ENCODE peak calls at places on chromosomes 1 and 21, in six cellular contexts. R, D, C, V, T and W are unnamed samples.

GRCh38 chr21:45748593-45748992 is 105.1 kb downstream of the PCBP3 start:
- DNase-seq in R (no peak), V (no peak), T (no peak), D (no peak), C (no peak), W (no peak)

GRCh38 chr1:228283476-228284147 is 75.8 kb downstream of the OBSCN start:
- DNase-seq in T (no peak), V (peak), D (no peak), R (peak), C (no peak), W (no peak)

GRCh38 chr1:222331340-222331739 is 216.6 kb downstream of the HHIPL2 start:
- DNase-seq in T (no peak), C (no peak), D (peak), V (no peak), R (no peak), W (no peak)

GRCh38 chr1:244050835-244051444 is at the start of gene ZBTB18:
- DNase-seq in C (no peak), D (peak), R (no peak), V (no peak), T (no peak), W (no peak)

GRCh38 chr1:156964431-156964830 is 44.0 kb downstream of the LRRC71 start:
- DNase-seq in V (no peak), R (no peak), C (no peak), T (no peak), D (peak), W (no peak)

GRCh38 chr1:203057831-203058673 is 27.8 kb downstream of the MYOG start:
- DNase-seq in T (no peak), D (peak), C (no peak), V (no peak), R (no peak), W (no peak)

GRCh38 chr1:198730952-198731351 is 92.1 kb downstream of the PTPRC start:
- DNase-seq in C (no peak), R (no peak), T (no peak), V (no peak), D (no peak), W (no peak)

GRCh38 chr1:44822981-44823451 is 14.7 kb downstream of the BTBD19 start:
- DNase-seq in C (peak), R (no peak), T (no peak), D (no peak), V (peak), W (no peak)

GRCh38 chr1:201360486-201360885 is 17.0 kb downstream of the TNNT2 start:
- DNase-seq in V (no peak), T (no peak), C (peak), D (no peak), R (no peak), W (no peak)

GRCh38 chr1:172451002-172451443 is 7.2 kb upstream of the PIGC start:
- DNase-seq in T (no peak), V (no peak), C (no peak), R (no peak), D (peak), W (no peak)
- H3K27ac ChIP-seq in T (no peak), V (no peak), C (peak), R (no peak), D (no peak), W (peak)

DNA sequence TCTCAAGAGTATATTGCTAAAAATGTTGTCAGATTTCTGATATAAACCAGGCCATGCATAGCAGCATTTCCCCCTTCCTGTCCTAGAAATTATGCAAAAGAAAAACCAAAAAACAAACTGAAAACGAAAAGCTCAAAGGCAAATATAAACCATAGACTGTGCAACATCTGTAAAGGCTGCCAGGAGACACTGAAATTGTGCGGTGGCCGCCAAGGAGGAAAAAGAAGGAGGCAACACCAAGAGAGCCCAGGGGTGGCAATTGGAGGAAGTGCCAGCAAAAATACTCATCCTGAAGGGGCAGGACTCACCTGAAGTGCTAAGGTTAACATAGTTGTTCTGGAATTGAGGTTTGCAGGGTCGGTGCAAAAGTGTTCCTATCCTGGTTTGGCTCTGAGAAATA is 92.0 kb downstream of the RWDD3 start:
- DNase-seq in T (no peak), R (no peak), V (no peak), C (no peak), D (no peak), W (no peak)
- TF ChIP-seq POLR2A in T (no peak), R (no peak), V (no peak), C (no peak), D (no peak), W (no peak)

GRCh38 chr1:109495738-109496137 is 1.8 kb downstream of the CYB561D1 start:
- DNase-seq in C (no peak), R (no peak), T (no peak), D (no peak), V (no peak), W (no peak)

GRCh38 chr1:109499081-109499480 is 5.2 kb downstream of the CYB561D1 start:
- DNase-seq in R (peak), C (no peak), V (no peak), D (no peak), T (no peak), W (no peak)

GRCh38 chr1:109498161-109498801 is 4.4 kb downstream of the CYB561D1 start:
- DNase-seq in V (no peak), T (no peak), C (no peak), D (peak), R (peak), W (peak)

GRCh38 chr1:109499661-109500536 is 6.0 kb downstream of the CYB561D1 start:
- DNase-seq in V (no peak), T (no peak), D (peak), R (peak), C (no peak), W (peak)

DNA sequence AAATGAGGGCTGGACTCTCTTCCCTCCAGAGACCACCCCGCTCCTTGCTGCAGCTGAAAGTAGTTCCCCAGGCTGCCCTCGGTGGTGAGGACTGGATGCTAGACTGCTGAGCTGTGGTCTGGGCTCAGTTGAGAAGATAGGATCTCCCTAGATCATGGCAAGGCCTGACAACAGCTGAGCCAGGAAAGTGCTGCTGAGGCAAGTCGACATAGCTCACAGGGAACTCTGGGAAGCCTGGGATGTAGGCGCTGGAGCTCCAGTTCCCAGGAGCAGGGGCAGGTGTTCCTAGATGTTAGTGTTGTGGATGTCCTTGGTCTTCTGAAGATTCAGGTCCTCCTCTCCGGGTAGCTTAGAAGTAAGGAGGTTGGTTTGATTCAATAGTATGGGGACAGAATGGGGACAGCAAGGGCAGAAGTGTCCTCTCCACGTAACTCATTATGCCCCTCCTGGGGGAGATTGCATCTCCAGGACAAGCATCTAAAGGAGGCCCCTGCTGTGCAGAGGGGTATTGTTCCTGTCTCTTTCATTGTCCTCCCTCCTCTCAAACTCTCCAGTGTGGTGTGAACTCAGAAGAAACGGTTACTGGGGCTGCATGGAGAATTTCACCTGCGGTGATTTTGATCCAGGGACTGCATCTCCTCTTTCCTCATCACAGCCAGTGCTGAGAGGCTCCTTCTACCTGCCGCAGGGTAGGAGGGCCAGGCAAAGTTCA is 3.7 kb downstream of the CYB561D1 start:
- DNase-seq in V (no peak), R (no peak), D (no peak), T (no peak), C (no peak), W (no peak)
- H3K27ac ChIP-seq in V (no peak), R (no peak), D (no peak), T (no peak), C (no peak), W (no peak)

DNA sequence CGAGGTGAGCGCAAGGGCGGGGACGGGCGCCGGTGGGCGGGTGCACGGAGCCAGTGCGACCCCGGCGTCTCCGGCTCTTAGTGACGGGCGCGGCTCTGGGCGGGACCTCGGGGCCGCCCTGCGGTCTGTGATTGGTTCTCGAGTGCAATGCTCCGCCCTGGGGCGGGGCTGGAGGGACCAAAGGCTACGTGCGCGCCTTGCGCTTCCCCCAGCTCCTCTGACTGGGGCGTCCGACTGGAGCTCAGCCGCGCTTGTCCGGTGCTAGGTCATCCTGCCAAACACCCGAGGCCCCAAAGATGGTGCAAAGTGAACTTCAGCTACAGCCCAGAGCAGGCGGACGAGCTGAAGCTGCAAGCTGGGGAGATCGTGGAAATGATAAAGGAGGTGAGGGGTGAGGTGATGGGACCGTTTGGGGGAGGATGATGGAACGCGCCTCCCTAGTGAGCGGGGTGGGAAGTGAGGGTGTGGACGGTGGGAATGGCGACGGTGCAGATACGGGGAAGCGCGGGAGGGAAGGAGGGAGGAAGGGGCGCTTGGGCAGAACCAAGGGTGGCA is 811 bp downstream of the SH3D21 start:
- DNase-seq in D (peak), C (peak), R (peak), V (peak), T (peak), W (peak)
- TF ChIP-seq POLR2A in D (peak), C (peak), R (peak), V (no peak), T (peak), W (no peak)

DNA sequence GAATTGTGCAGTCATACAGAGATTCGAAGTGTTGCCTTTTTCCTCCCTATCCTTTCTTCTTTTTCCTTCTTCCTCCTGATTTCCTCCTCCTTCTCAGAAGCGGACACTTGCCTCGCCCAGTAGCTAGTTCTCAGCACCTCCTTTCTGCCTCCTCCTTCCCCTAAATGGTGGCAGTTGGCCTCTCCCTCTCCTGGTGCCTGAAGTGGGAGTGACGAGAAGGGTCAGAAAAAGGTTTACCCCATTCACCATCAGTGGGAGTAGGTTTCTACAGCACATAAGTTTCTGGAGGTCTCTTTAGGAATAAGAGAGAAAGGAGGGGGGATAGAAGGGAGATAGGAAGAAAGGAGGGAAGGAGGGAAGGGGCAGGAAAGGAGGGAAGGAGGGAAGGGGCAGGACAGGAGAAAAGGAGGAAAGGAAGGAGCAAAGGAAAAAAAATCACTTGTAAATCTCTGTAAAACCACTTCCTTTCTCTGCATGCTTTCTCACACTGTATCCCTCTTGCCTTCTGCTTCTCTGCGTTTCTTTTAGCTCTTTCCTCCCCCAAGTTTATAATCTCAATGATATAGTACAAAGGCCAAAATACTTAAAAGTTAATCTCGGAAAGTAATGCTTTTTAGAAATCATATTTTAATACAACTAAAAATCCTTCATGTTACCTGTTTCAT is 20.3 kb upstream of the C1orf105 start:
- DNase-seq in R (no peak), D (no peak), T (no peak), C (no peak), V (no peak), W (no peak)
- H3K27ac ChIP-seq in R (no peak), D (peak), T (peak), C (peak), V (peak), W (no peak)

GRCh38 chr1:28437924-28438699 is 67.7 kb upstream of the RCC1 start:
- DNase-seq in C (peak), T (peak), D (peak), V (peak), R (peak), W (peak)
- TF ChIP-seq POLR2A in C (no peak), T (peak), D (peak), V (no peak), R (peak), W (peak)